ENCODE peak calls at places on chromosomes 16 and 17, in six cellular contexts. One of them, this sample, is unnamed.
A peak's percentile ranks its signal among the peaks of the same experiment; 100 is the strongest.

GRCh38 chr16:4115941-4116327 is 308 bp downstream of the ADCY9 start:
- DNase-seq in tibial nerve: no peak
- DNase-seq in OCI-LY7: no peak
- DNase-seq in left lung: no peak
- DNase-seq in uterus: no peak
- DNase-seq in heart right ventricle: no peak
- DNase-seq in this sample: no peak

GRCh38 chr16:87963400-87963799 is 12.2 kb downstream of the BANP start:
- DNase-seq in OCI-LY7: no peak
- DNase-seq in left lung: no peak
- DNase-seq in heart right ventricle: peak; percentile 57
- DNase-seq in tibial nerve: no peak
- DNase-seq in uterus: no peak
- DNase-seq in this sample: no peak

GRCh38 chr16:82241469-82242052 is 71.5 kb upstream of the MPHOSPH6 start:
- DNase-seq in left lung: no peak
- DNase-seq in tibial nerve: no peak
- DNase-seq in heart right ventricle: no peak
- DNase-seq in OCI-LY7: no peak
- DNase-seq in uterus: no peak
- DNase-seq in this sample: no peak

GRCh38 chr16:66539628-66540469 is 10.1 kb downstream of the TK2 start:
- DNase-seq in uterus: no peak
- DNase-seq in tibial nerve: no peak
- DNase-seq in OCI-LY7: peak; percentile 77
- DNase-seq in left lung: no peak
- DNase-seq in heart right ventricle: no peak
- DNase-seq in this sample: peak; percentile 40

GRCh38 chr16:55703003-55704001 is 47.5 kb downstream of the SLC6A2 start:
- DNase-seq in left lung: no peak
- DNase-seq in heart right ventricle: peak; percentile 46
- DNase-seq in OCI-LY7: peak; percentile 44
- DNase-seq in uterus: no peak
- DNase-seq in tibial nerve: no peak
- DNase-seq in this sample: no peak

GRCh38 chr16:88306860-88307545 is 75.8 kb upstream of the ZNF469 start:
- DNase-seq in tibial nerve: no peak
- DNase-seq in uterus: no peak
- DNase-seq in OCI-LY7: no peak
- DNase-seq in heart right ventricle: no peak
- DNase-seq in left lung: no peak
- DNase-seq in this sample: no peak

GRCh38 chr17:8047769-8048110 is 8.9 kb downstream of the ALOX15B start:
- DNase-seq in left lung: no peak
- DNase-seq in tibial nerve: no peak
- DNase-seq in OCI-LY7: no peak
- DNase-seq in uterus: no peak
- DNase-seq in heart right ventricle: no peak
- DNase-seq in this sample: no peak

GRCh38 chr17:38870259-38871165 is 654 bp downstream of the LASP1 start:
- DNase-seq in left lung: peak; percentile 88
- DNase-seq in heart right ventricle: peak; percentile 76
- DNase-seq in tibial nerve: peak; percentile 74
- DNase-seq in uterus: peak; percentile 79
- DNase-seq in OCI-LY7: peak; percentile 84
- DNase-seq in this sample: peak; percentile 71

GRCh38 chr17:59093702-59094231 is 12.9 kb downstream of the TRIM37 start:
- DNase-seq in heart right ventricle: peak; percentile 47
- DNase-seq in OCI-LY7: no peak
- DNase-seq in left lung: peak; percentile 54
- DNase-seq in tibial nerve: no peak
- DNase-seq in uterus: peak; percentile 60
- DNase-seq in this sample: no peak

GRCh38 chr17:41800601-41801373 is 11.0 kb downstream of the P3H4 start:
- DNase-seq in OCI-LY7: peak; percentile 70
- DNase-seq in left lung: peak; percentile 75
- DNase-seq in uterus: no peak
- DNase-seq in heart right ventricle: no peak
- DNase-seq in tibial nerve: no peak
- DNase-seq in this sample: no peak

GRCh38 chr16:14193316-14193871 is 122.3 kb downstream of the MRTFB start:
- DNase-seq in heart right ventricle: no peak
- DNase-seq in uterus: no peak
- DNase-seq in left lung: no peak
- DNase-seq in OCI-LY7: peak; percentile 74
- DNase-seq in tibial nerve: no peak
- DNase-seq in this sample: peak; percentile 51

GRCh38 chr16:4261557-4262172 is 11.2 kb downstream of the TFAP4 start:
- DNase-seq in heart right ventricle: no peak
- DNase-seq in tibial nerve: no peak
- DNase-seq in uterus: peak; percentile 50
- DNase-seq in left lung: no peak
- DNase-seq in OCI-LY7: peak; percentile 20
- DNase-seq in this sample: peak; percentile 42

GRCh38 chr16:54431997-54432367 is 145.4 kb upstream of the IRX3 start:
- DNase-seq in tibial nerve: no peak
- DNase-seq in left lung: no peak
- DNase-seq in uterus: no peak
- DNase-seq in heart right ventricle: no peak
- DNase-seq in OCI-LY7: no peak
- DNase-seq in this sample: no peak

GRCh38 chr17:28466521-28467048 is 6.9 kb upstream of the SLC13A2 start:
- DNase-seq in tibial nerve: no peak
- DNase-seq in heart right ventricle: no peak
- DNase-seq in uterus: no peak
- DNase-seq in left lung: no peak
- DNase-seq in OCI-LY7: no peak
- DNase-seq in this sample: no peak

GRCh38 chr16:85370881-85371651 is 242.1 kb upstream of the GSE1 start:
- DNase-seq in uterus: no peak
- DNase-seq in OCI-LY7: no peak
- DNase-seq in heart right ventricle: no peak
- DNase-seq in tibial nerve: peak; percentile 46
- DNase-seq in left lung: peak; percentile 67
- DNase-seq in this sample: no peak

GRCh38 chr16:78230832-78231231 is 131.4 kb downstream of the WWOX start:
- DNase-seq in heart right ventricle: no peak
- DNase-seq in left lung: no peak
- DNase-seq in OCI-LY7: no peak
- DNase-seq in tibial nerve: no peak
- DNase-seq in uterus: no peak
- DNase-seq in this sample: no peak

GRCh38 chr17:75602644-75603043 is 15.0 kb downstream of the MYO15B start:
- DNase-seq in heart right ventricle: no peak
- DNase-seq in left lung: no peak
- DNase-seq in uterus: no peak
- DNase-seq in tibial nerve: no peak
- DNase-seq in OCI-LY7: no peak
- DNase-seq in this sample: no peak

GRCh38 chr16:57372372-57373116 is at the start of gene CX3CL1:
- DNase-seq in heart right ventricle: peak; percentile 83
- DNase-seq in OCI-LY7: no peak
- DNase-seq in left lung: peak; percentile 58
- DNase-seq in uterus: peak; percentile 69
- DNase-seq in tibial nerve: no peak
- DNase-seq in this sample: no peak

GRCh38 chr16:2468142-2468724 is 2.9 kb upstream of the NTN3 start:
- DNase-seq in uterus: no peak
- DNase-seq in heart right ventricle: no peak
- DNase-seq in left lung: no peak
- DNase-seq in OCI-LY7: no peak
- DNase-seq in tibial nerve: no peak
- DNase-seq in this sample: no peak

GRCh38 chr17:21549107-21549687 is 143.1 kb upstream of the KCNJ18 start:
- DNase-seq in uterus: no peak
- DNase-seq in heart right ventricle: no peak
- DNase-seq in tibial nerve: no peak
- DNase-seq in left lung: no peak
- DNase-seq in OCI-LY7: peak; percentile 6
- DNase-seq in this sample: no peak

GRCh38 chr16:17467923-17468540 is 2.7 kb downstream of the XYLT1 start:
- DNase-seq in tibial nerve: peak; percentile 47
- DNase-seq in heart right ventricle: peak; percentile 71
- DNase-seq in OCI-LY7: peak; percentile 63
- DNase-seq in uterus: peak; percentile 75
- DNase-seq in left lung: peak; percentile 70
- DNase-seq in this sample: peak; percentile 20

GRCh38 chr16:19520861-19521331 is 1.0 kb downstream of the GDE1 start:
- DNase-seq in left lung: no peak
- DNase-seq in uterus: no peak
- DNase-seq in OCI-LY7: peak; percentile 10
- DNase-seq in heart right ventricle: no peak
- DNase-seq in tibial nerve: no peak
- DNase-seq in this sample: no peak

GRCh38 chr16:4067262-4068001 is 48.8 kb downstream of the ADCY9 start:
- DNase-seq in left lung: no peak
- DNase-seq in OCI-LY7: no peak
- DNase-seq in uterus: no peak
- DNase-seq in tibial nerve: no peak
- DNase-seq in heart right ventricle: no peak
- DNase-seq in this sample: no peak

GRCh38 chr17:78966906-78967600 is 12.7 kb downstream of the LGALS3BP start:
- DNase-seq in heart right ventricle: no peak
- DNase-seq in tibial nerve: no peak
- DNase-seq in left lung: no peak
- DNase-seq in OCI-LY7: no peak
- DNase-seq in uterus: no peak
- DNase-seq in this sample: no peak

GRCh38 chr17:80663783-80664206 is 119.2 kb downstream of the RPTOR start:
- DNase-seq in left lung: peak; percentile 62
- DNase-seq in tibial nerve: no peak
- DNase-seq in heart right ventricle: no peak
- DNase-seq in uterus: peak; percentile 51
- DNase-seq in OCI-LY7: no peak
- DNase-seq in this sample: no peak

GRCh38 chr16:78993342-78993741 is 607.2 kb downstream of the MAF start:
- DNase-seq in uterus: no peak
- DNase-seq in OCI-LY7: no peak
- DNase-seq in heart right ventricle: no peak
- DNase-seq in tibial nerve: no peak
- DNase-seq in left lung: no peak
- DNase-seq in this sample: no peak

GRCh38 chr17:55540414-55541091 is 29.3 kb upstream of the SMIM36 start:
- DNase-seq in OCI-LY7: no peak
- DNase-seq in heart right ventricle: no peak
- DNase-seq in left lung: no peak
- DNase-seq in uterus: no peak
- DNase-seq in tibial nerve: no peak
- DNase-seq in this sample: no peak

GRCh38 chr16:21628772-21629171 is 23.6 kb downstream of the IGSF6 start:
- DNase-seq in tibial nerve: no peak
- DNase-seq in OCI-LY7: no peak
- DNase-seq in heart right ventricle: no peak
- DNase-seq in uterus: no peak
- DNase-seq in left lung: no peak
- DNase-seq in this sample: no peak

GRCh38 chr17:81865733-81866439 is 5.3 kb downstream of the ARHGDIA start:
- DNase-seq in OCI-LY7: no peak
- DNase-seq in left lung: no peak
- DNase-seq in uterus: peak; percentile 44
- DNase-seq in tibial nerve: no peak
- DNase-seq in heart right ventricle: no peak
- DNase-seq in this sample: peak; percentile 46

GRCh38 chr16:17287401-17287800 is 183.4 kb downstream of the XYLT1 start:
- DNase-seq in heart right ventricle: no peak
- DNase-seq in tibial nerve: no peak
- DNase-seq in left lung: no peak
- DNase-seq in OCI-LY7: no peak
- DNase-seq in uterus: no peak
- DNase-seq in this sample: no peak

GRCh38 chr17:18185391-18185790 is 1.8 kb downstream of the ALKBH5 start:
- DNase-seq in tibial nerve: no peak
- DNase-seq in left lung: no peak
- DNase-seq in uterus: no peak
- DNase-seq in OCI-LY7: peak; percentile 16
- DNase-seq in heart right ventricle: no peak
- DNase-seq in this sample: no peak

GRCh38 chr16:29318037-29318436 is 88.5 kb downstream of the NPIPB11 start:
- DNase-seq in left lung: no peak
- DNase-seq in heart right ventricle: no peak
- DNase-seq in uterus: no peak
- DNase-seq in tibial nerve: no peak
- DNase-seq in OCI-LY7: no peak
- DNase-seq in this sample: no peak
- TF ChIP-seq CTCF in left lung: no peak
- TF ChIP-seq CTCF in heart right ventricle: no peak
- TF ChIP-seq CTCF in uterus: no peak
- TF ChIP-seq CTCF in tibial nerve: no peak
- TF ChIP-seq CTCF in OCI-LY7: no peak
- TF ChIP-seq CTCF in this sample: no peak

DNA sequence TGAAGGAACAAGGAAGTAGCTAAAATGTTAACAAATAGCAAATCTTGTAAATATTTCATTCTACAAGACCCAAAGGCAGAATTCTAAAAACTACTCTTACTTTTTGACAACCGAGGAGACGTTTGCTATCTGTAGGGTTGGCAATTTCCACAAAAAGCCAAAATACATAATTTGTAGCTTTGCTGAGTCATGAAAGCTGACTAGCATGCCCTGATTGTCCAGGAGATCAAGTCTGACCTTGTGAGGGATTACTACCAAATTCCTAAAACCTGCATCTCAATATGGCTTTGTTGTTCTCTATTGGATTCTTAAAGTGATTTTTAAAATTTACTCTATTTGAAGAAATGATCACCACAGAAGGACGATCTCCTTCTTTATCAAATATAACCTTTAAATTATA is 10.8 kb downstream of the DNAJA2 start:
- DNase-seq in OCI-LY7: no peak
- DNase-seq in tibial nerve: no peak
- DNase-seq in uterus: no peak
- DNase-seq in left lung: no peak
- DNase-seq in heart right ventricle: no peak
- DNase-seq in this sample: no peak
- H3K36me3 ChIP-seq in OCI-LY7: peaks cover 98% of the 10 kb centered on the region
- H3K36me3 ChIP-seq in tibial nerve: peaks cover 99% of the 10 kb centered on the region
- H3K36me3 ChIP-seq in uterus: no peaks in the 10 kb centered on the region
- H3K36me3 ChIP-seq in left lung: peaks cover 100% of the 10 kb centered on the region
- H3K36me3 ChIP-seq in heart right ventricle: no peaks in the 10 kb centered on the region
- H3K36me3 ChIP-seq in this sample: peaks cover 33% of the 10 kb centered on the region

GRCh38 chr16:68644715-68645493 is at the start of gene CDH3:
- DNase-seq in uterus: peak; percentile 57
- DNase-seq in OCI-LY7: no peak
- DNase-seq in heart right ventricle: no peak
- DNase-seq in tibial nerve: no peak
- DNase-seq in left lung: peak; percentile 76
- DNase-seq in this sample: no peak
- H3K4me3 ChIP-seq in uterus: peak within 1 kb of the TSS; percentile 18
- H3K4me3 ChIP-seq in OCI-LY7: no peak within 1 kb of the TSS
- H3K4me3 ChIP-seq in heart right ventricle: peak within 1 kb of the TSS; percentile 5
- H3K4me3 ChIP-seq in tibial nerve: peak within 1 kb of the TSS; percentile 7
- H3K4me3 ChIP-seq in left lung: peak within 1 kb of the TSS; percentile 42
- H3K4me3 ChIP-seq in this sample: no peak within 1 kb of the TSS

GRCh38 chr17:51014129-51014528 is 106.5 kb downstream of the SPAG9 start:
- DNase-seq in left lung: no peak
- DNase-seq in uterus: no peak
- DNase-seq in OCI-LY7: no peak
- DNase-seq in tibial nerve: no peak
- DNase-seq in heart right ventricle: no peak
- DNase-seq in this sample: no peak
- TF ChIP-seq CTCF in left lung: no peak
- TF ChIP-seq CTCF in uterus: no peak
- TF ChIP-seq CTCF in OCI-LY7: no peak
- TF ChIP-seq CTCF in tibial nerve: no peak
- TF ChIP-seq CTCF in heart right ventricle: no peak
- TF ChIP-seq CTCF in this sample: no peak